ENCODE peak calls at places on chromosome 7, in nine cellular contexts. Y, H, T, V, D, C, E, J and A are unnamed samples.

GRCh38 chr7:117169907-117170306 is 153.0 kb downstream of the WNT2 start:
- DNase-seq in Y (no peak), H (no peak), T (no peak), V (no peak), D (no peak), C (no peak), E (peak; percentile 34), J (no peak), A (peak; percentile 26)

GRCh38 chr7:27300401-27300800 is 57.8 kb downstream of the EVX1 start:
- DNase-seq in Y (no peak), H (no peak), T (no peak), V (no peak), D (no peak), C (peak; percentile 95), E (no peak), J (no peak), A (no peak)

GRCh38 chr7:102313997-102314780 is 27.5 kb downstream of the SH2B2 start:
- DNase-seq in Y (no peak), H (no peak), T (no peak), V (no peak), D (no peak), C (no peak), E (no peak), J (no peak), A (no peak)

GRCh38 chr7:51261950-51262795 is 54.4 kb downstream of the COBL start:
- DNase-seq in Y (no peak), H (no peak), T (no peak), V (no peak), D (no peak), C (no peak), E (peak; percentile 74), J (no peak), A (no peak)

GRCh38 chr7:111274882-111275281 is 184.0 kb downstream of the LRRN3 start:
- DNase-seq in Y (peak; percentile 43), H (no peak), T (no peak), V (no peak), D (no peak), C (no peak), E (no peak), J (no peak), A (no peak)

GRCh38 chr7:33459340-33459751 is 330.0 kb downstream of the BBS9 start:
- DNase-seq in Y (peak; percentile 66), H (no peak), T (peak; percentile 4), V (no peak), D (no peak), C (peak; percentile 43), E (no peak), J (no peak), A (peak; percentile 22)

GRCh38 chr7:55549457-55549856 is 22.8 kb downstream of the VOPP1 start:
- DNase-seq in Y (no peak), H (no peak), T (no peak), V (no peak), D (no peak), C (no peak), E (no peak), J (no peak), A (no peak)

GRCh38 chr7:103131225-103131624 is 17.7 kb downstream of the NAPEPLD start:
- DNase-seq in Y (no peak), H (no peak), T (no peak), V (no peak), D (no peak), C (no peak), E (no peak), J (no peak), A (no peak)

GRCh38 chr7:25844109-25844915 is 307.7 kb upstream of the NFE2L3 start:
- DNase-seq in Y (no peak), H (no peak), T (no peak), V (no peak), D (no peak), C (peak; percentile 13), E (no peak), J (no peak), A (no peak)

GRCh38 chr7:44123190-44124003 is at the start of gene POLD2:
- DNase-seq in Y (peak; percentile 92), H (peak; percentile 98), T (peak; percentile 97), V (peak; percentile 99), D (peak; percentile 98), C (peak; percentile 99), E (peak; percentile 97), J (peak; percentile 95), A (peak; percentile 99)
- TF ChIP-seq POLR2A in Y (peak; percentile 61), H (peak; percentile 69), T (peak; percentile 77), V (no peak), D (peak; percentile 42), C (peak; percentile 89), E (no peak), J (peak; percentile 79), A (peak; percentile 53)

DNA sequence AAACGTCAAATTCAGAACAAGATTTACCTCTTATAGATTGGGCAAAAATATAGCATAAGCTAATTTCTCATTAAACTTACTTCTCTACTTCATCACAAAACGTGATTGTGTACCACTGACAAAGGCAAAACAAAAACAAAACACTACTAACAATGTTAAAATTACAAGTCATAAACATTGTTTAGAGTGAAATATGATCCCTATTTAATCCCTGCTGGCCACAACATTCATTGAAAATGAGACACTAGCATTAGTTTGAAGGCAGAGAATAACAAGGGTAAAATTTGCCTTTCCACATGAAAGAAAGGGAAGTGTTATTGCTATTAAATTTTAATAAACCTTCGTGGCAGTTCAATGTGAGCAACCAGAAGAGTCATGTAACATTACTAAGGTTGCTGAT is 45.0 kb downstream of the SEMA3A start:
- DNase-seq in Y (no peak), H (no peak), T (no peak), V (no peak), D (no peak), C (no peak), E (no peak), J (no peak), A (no peak)
- TF ChIP-seq POLR2A in Y (no peak), H (no peak), T (no peak), V (no peak), D (no peak), C (no peak), E (no peak), J (no peak), A (no peak)

DNA sequence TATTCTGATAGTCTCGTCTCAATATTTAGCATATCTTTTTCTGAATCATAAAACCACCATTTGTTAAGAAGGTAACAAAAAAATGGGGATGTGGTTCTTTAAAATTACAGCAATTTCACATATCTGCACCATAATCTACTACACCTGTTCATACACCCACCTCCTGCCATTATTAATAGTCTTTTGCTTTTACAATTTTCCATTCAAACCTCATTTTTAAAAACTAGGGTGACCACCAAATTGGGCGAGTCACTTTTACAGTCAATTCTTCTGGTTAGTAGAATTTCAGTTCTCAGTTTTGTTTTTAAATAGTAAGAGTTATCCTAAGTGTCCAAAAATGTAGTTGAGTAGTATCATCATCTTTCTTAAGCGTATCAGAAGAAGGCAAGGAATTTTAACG is 48.4 kb upstream of the GSAP start:
- DNase-seq in Y (no peak), H (no peak), T (no peak), V (no peak), D (no peak), C (no peak), E (no peak), J (no peak), A (no peak)
- TF ChIP-seq POLR2A in Y (no peak), H (no peak), T (no peak), V (no peak), D (no peak), C (no peak), E (no peak), J (no peak), A (no peak)

DNA sequence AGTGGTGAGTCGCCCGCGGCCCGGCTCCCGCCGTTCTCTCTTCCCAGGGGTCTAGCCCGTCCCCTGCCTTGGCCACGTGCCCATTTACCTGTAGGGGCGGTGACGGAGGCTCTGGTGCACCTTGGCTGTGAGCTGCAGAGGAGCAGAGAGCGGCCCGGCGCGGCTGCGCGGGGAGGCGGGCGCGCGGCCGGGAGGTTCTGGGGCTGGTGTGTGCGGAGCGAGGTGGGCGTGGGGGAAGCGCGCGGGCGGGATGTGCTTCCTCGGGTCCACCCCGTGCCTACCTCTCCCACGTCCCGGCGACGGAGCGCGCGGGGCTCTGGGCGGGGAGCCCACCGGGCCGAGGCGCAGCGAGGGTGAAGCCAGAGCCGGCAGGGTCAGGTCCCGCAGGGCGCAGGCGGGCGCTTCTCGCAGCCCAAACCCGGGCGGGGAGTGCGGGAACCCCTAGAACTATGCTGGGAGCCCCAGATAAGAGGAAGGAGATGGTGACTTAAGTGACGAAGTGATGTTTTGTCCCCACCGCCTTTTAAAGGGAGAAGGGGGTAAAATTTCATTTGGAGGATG is 430 bp downstream of the UPP1 start:
- DNase-seq in Y (no peak), H (peak; percentile 70), T (no peak), V (no peak), D (no peak), C (no peak), E (peak; percentile 51), J (no peak), A (no peak)
- TF ChIP-seq POLR2A in Y (no peak), H (no peak), T (no peak), V (no peak), D (no peak), C (no peak), E (no peak), J (peak; percentile 8), A (no peak)

GRCh38 chr7:99504603-99505323 is at the start of gene ZKSCAN5:
- DNase-seq in Y (peak; percentile 96), H (peak; percentile 99), T (peak; percentile 98), V (peak; percentile 97), D (peak; percentile 99), C (peak; percentile 99), E (peak; percentile 99), J (peak; percentile 99), A (peak; percentile 99)
- TF ChIP-seq POLR2A in Y (peak; percentile 93), H (peak; percentile 55), T (peak; percentile 87), V (no peak), D (no peak), C (peak; percentile 89), E (no peak), J (peak; percentile 39), A (no peak)

GRCh38 chr7:107168233-107169119 is at the start of gene HBP1:
- DNase-seq in Y (peak; percentile 100), H (peak; percentile 99), T (peak; percentile 100), V (peak; percentile 100), D (peak; percentile 97), C (peak; percentile 100), E (peak; percentile 99), J (peak; percentile 100), A (peak; percentile 99)

GRCh38 chr7:107167483-107168232 is 1.1 kb upstream of the HBP1 start:
- DNase-seq in Y (peak; percentile 90), H (no peak), T (peak; percentile 88), V (no peak), D (no peak), C (peak; percentile 84), E (peak; percentile 53), J (peak; percentile 68), A (peak; percentile 29)

GRCh38 chr7:107170051-107170661 is 1.4 kb downstream of the HBP1 start:
- DNase-seq in Y (no peak), H (no peak), T (peak; percentile 62), V (no peak), D (no peak), C (no peak), E (no peak), J (no peak), A (no peak)

GRCh38 chr7:107171496-107171895 is 2.7 kb downstream of the HBP1 start:
- DNase-seq in Y (no peak), H (peak; percentile 32), T (no peak), V (no peak), D (no peak), C (no peak), E (no peak), J (no peak), A (no peak)

GRCh38 chr7:107169120-107170050 is 582 bp downstream of the HBP1 start:
- DNase-seq in Y (peak; percentile 96), H (peak; percentile 98), T (peak; percentile 98), V (peak; percentile 97), D (peak; percentile 96), C (peak; percentile 99), E (peak; percentile 97), J (peak; percentile 98), A (peak; percentile 98)
- TF ChIP-seq POLR2A in Y (peak; percentile 71), H (peak; percentile 59), T (peak; percentile 73), V (peak; percentile 69), D (no peak), C (peak; percentile 75), E (peak; percentile 23), J (peak; percentile 88), A (no peak)